ENCODE peak calls at places on chromosomes 1 and 21, in four cellular contexts. K, Q, E and A are unnamed samples.

GRCh38 chr1:111909010-111909409 is 80.5 kb downstream of the KCND3 start:
- DNase-seq in K (no peak), Q (no peak), E (no peak), A (no peak)

GRCh38 chr21:29271927-29272333 is 26.8 kb upstream of the BACH1 start:
- DNase-seq in K (peak), Q (no peak), E (peak), A (no peak)

GRCh38 chr1:35369922-35370671 is 101.6 kb downstream of the ZMYM4 start:
- DNase-seq in K (peak), Q (peak), E (no peak), A (no peak)

GRCh38 chr1:7745783-7746182 is 25.3 kb upstream of the VAMP3 start:
- DNase-seq in K (no peak), Q (no peak), E (no peak), A (no peak)

GRCh38 chr1:194026422-194026821 is 840.0 kb upstream of the B3GALT2 start:
- DNase-seq in K (no peak), Q (no peak), E (no peak), A (no peak)

GRCh38 chr1:78911956-78912880 is 94.3 kb downstream of the ADGRL4 start:
- DNase-seq in K (no peak), Q (no peak), E (no peak), A (no peak)

GRCh38 chr21:46028547-46029200 is 47.1 kb downstream of the COL6A1 start:
- DNase-seq in K (no peak), Q (no peak), E (no peak), A (no peak)

GRCh38 chr1:168613038-168613451 is 36.6 kb downstream of the XCL1 start:
- DNase-seq in K (no peak), Q (no peak), E (no peak), A (no peak)

GRCh38 chr1:30606166-30606565 is 117.2 kb downstream of the MATN1 start:
- DNase-seq in K (no peak), Q (no peak), E (no peak), A (no peak)

GRCh38 chr1:5331101-5331500 is 661.1 kb downstream of the NPHP4 start:
- DNase-seq in K (no peak), Q (no peak), E (no peak), A (no peak)

GRCh38 chr1:206678490-206678889 is 6.2 kb upstream of the MAPKAPK2 start:
- DNase-seq in K (no peak), Q (no peak), E (no peak), A (no peak)

GRCh38 chr1:220700591-220701179 is 10.5 kb downstream of the C1orf115 start:
- DNase-seq in K (no peak), Q (no peak), E (no peak), A (no peak)
- TF ChIP-seq ELF1 in K (no peak), Q (no peak), E (no peak), A (no peak)

DNA sequence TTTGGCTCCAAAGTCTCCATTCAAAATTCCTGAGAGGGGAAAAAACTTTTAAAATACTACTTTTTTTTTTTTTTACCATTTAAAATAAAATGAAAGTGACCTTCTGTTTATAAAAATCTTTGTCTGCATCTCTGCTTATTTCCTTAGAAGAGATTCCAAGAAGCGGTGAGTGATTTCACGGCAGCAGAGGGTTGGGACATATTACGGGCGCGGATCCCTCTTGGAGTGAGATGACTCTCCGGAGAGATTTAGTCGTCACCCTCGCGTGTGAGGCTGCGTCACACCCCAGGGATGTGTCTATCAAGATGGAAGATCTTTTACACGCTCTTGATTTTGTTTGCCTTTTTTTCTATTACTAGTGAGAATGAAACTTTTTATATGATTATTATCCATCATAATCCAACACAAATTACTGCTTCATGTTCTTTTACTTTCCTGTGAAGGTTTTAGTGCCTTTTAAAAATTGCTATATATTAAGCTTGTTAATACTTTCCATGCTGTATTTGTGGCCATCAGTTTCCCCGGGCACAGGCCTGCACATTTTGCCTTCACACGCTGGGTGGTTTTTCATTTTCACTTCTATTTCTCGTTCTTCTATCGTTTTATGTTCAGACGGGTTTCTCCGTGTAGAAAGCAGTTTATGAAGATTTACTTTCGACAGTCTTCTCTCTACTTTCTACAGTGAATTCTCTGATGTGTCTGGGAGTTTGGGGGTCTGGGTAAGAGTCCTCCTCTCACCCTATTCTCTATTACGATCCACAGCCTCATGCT is 9.7 kb downstream of the RUNX3 start:
- DNase-seq in K (peak), Q (no peak), E (no peak), A (no peak)
- TF ChIP-seq ELF1 in K (no peak), Q (no peak), E (no peak), A (no peak)

GRCh38 chr1:58586296-58586695 is 9.2 kb upstream of the TACSTD2 start:
- DNase-seq in K (no peak), Q (no peak), E (no peak), A (no peak)
- TF ChIP-seq ELF1 in K (no peak), Q (no peak), E (no peak), A (no peak)

GRCh38 chr1:219210067-219210466 is 36.4 kb downstream of the LYPLAL1 start:
- DNase-seq in K (no peak), Q (no peak), E (no peak), A (no peak)
- TF ChIP-seq ELF1 in K (no peak), Q (no peak), E (no peak), A (no peak)

GRCh38 chr1:23524716-23525401 is 6.2 kb downstream of the E2F2 start:
- DNase-seq in K (peak), Q (peak), E (no peak), A (no peak)
- TF ChIP-seq ELF1 in K (no peak), Q (no peak), E (no peak), A (no peak)

GRCh38 chr1:55275976-55276375 is 60.8 kb upstream of the USP24 start:
- DNase-seq in K (peak), Q (no peak), E (no peak), A (no peak)

GRCh38 chr1:55278378-55278777 is 63.2 kb upstream of the USP24 start:
- DNase-seq in K (no peak), Q (no peak), E (peak), A (no peak)

GRCh38 chr1:55275151-55275748 is 60.1 kb upstream of the USP24 start:
- DNase-seq in K (peak), Q (no peak), E (no peak), A (no peak)

GRCh38 chr1:55277377-55278130 is 62.4 kb upstream of the USP24 start:
- DNase-seq in K (peak), Q (peak), E (peak), A (peak)

DNA sequence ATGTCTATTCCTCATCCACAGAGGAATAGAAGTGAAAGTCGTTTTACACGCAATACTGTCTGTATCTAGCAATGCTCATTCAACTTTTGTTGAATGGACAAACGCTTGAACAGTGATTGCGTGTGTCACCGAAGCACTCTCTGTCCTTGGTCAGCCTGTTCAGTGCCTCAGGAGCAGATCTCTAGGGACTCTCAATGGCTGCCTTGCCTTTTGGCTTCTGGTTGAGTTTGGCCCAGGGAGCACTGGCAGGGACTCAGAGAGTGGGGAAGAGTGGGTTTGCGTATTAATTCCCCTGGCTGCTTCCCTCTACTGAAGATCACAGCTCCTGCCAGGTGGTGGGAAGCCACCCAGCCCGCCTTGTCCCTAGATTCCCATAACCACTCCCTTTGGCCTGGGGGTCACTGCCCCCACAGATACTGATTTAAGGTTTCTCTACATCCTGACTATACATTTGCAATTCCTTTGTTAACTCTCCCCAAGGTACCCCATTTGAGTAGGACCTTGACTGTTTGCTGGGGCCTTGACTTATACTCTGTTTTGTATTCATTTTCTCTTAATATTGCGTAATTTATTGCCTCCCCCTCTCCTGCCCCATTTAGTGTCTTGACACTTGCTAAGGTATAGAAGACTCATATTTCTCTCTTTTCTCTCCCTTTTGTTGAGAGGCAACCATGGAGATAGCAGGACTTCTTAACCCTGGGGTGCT is 61.7 kb upstream of the USP24 start:
- DNase-seq in K (no peak), Q (no peak), E (no peak), A (no peak)
- TF ChIP-seq ELF1 in K (no peak), Q (no peak), E (no peak), A (no peak)

DNA sequence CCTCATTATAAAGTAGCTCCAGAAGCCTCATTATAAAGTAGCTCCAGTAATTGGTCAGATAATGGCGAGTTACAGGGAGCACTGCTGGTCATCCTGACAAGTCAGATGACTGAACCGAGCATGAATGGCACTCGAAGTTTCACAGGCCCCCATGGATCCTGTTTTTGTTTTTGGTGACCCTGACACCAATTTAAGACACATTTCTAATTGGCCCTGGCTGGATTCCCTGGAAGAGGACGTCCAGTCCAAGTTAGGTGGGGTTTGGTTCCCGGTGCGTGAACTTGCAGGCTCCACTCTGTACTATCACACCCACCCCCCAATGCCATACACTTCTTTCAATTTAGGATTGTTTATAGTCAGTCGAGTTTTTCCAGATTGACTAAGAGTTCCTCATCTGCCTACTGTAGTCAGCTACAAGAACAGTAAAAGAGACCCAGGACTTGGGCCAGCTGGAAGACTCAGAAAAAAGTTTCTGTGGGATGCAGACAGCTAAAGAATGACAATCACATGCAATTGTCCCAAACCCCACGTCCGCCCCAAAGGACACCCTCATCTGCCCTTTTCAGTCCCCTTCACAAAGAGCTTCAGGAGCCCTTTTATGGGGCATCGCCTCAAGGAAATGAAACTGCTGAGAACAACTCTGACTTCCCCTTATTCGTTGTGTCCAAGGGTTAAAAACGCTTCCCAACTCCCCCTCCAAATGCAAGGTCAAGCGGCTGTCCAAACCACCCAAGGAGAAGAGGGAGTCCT is 2.7 kb downstream of the DHRS3 start:
- DNase-seq in K (no peak), Q (no peak), E (no peak), A (no peak)
- TF ChIP-seq ELF1 in K (no peak), Q (no peak), E (no peak), A (no peak)

DNA sequence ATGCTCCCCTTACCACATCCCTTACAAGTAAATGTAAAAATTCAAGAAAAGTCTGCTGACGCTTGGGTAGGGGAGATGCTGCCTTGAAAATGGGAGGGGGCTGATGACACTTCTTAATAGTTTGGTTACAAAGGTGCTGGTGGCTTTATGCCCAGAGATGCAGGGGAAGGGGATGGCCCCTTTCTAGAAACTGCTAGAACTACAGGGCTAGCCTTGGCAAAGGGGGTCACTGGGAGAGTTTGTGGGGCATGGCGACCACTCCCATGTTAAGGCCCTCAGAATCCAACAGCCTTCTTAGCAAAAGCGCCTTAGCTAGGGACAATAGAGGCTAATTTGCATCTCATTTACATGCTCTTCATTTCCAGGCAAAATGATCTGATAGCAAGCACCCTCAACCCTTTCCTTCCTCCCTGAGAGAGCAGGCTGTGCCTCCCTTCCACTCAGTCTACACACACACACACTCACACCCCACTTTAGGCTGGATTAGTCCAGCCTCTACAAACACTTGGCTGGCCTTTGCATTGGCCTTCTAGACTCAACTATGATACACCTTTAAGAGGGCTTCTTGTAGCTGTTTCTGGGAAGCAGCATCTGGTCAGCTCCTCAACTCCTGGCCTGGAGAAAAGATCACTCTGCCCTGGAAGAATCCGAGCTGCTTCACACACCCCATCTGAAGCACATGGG is 1.8 kb downstream of the SEMA6C start:
- DNase-seq in K (no peak), Q (no peak), E (no peak), A (no peak)
- TF ChIP-seq ELF1 in K (no peak), Q (no peak), E (no peak), A (no peak)

DNA sequence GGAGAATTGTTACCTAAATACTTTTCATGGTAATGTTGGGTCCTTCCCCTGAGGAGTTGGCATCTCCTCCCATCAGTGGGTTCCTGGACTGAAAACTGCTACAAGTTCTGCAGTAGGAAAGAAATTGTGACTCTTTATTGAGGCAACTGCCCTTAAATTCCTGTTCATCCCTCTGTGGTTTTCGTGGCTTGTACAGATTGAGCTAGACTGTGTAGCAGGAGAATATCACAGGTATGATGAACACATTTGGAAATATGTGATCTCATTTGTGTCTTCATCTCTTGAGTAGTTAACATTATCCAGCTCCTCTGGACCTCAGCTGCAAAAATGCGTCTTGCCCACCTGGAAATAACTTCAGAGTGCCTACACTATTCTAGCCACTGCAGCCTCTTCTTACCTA is 390.6 kb downstream of the PTPRC start:
- DNase-seq in K (no peak), Q (no peak), E (no peak), A (no peak)
- TF ChIP-seq ELF1 in K (no peak), Q (no peak), E (no peak), A (no peak)